ENCODE peak calls at places on chromosomes 16 and 17, in nine cellular contexts. W, O, L, H, J, T, P, A and S are unnamed samples.

GRCh38 chr17:6376901-6377300 is 58.0 kb downstream of the AIPL1 start:
- DNase-seq in P (no peak), L (no peak), J (no peak), A (no peak), W (no peak), O (no peak), T (no peak), H (no peak), S (no peak)

GRCh38 chr16:79328327-79329162 is 272.0 kb downstream of the MAF start:
- DNase-seq in T (no peak), W (no peak), P (no peak), A (no peak), O (peak; percentile 34), H (no peak), L (no peak), J (no peak), S (no peak)

GRCh38 chr17:69143683-69144231 is 2.1 kb upstream of the ABCA6 start:
- DNase-seq in L (no peak), J (no peak), O (no peak), W (no peak), P (no peak), H (no peak), A (no peak), T (no peak), S (no peak)

GRCh38 chr17:48037924-48038323 is 327 bp upstream of the COPZ2 start:
- DNase-seq in O (no peak), T (peak; percentile 66), A (no peak), H (no peak), W (no peak), L (no peak), P (no peak), J (no peak), S (no peak)

GRCh38 chr16:31298958-31299357 is 39.2 kb downstream of the ITGAM start:
- DNase-seq in A (no peak), P (no peak), L (no peak), O (no peak), W (no peak), H (peak; percentile 3), T (no peak), J (no peak), S (no peak)

GRCh38 chr16:715448-716249 is 731 bp downstream of the METRN start:
- DNase-seq in P (no peak), H (no peak), A (no peak), T (peak; percentile 49), J (peak; percentile 73), L (peak; percentile 28), O (no peak), W (peak; percentile 81), S (no peak)

GRCh38 chr16:5693426-5693825 is 595.8 kb upstream of the EEF2KMT start:
- DNase-seq in T (no peak), O (no peak), A (no peak), L (no peak), J (no peak), H (no peak), P (no peak), W (no peak), S (no peak)

GRCh38 chr16:17437142-17437720 is 33.5 kb downstream of the XYLT1 start:
- DNase-seq in W (no peak), L (no peak), O (no peak), P (no peak), A (no peak), J (no peak), T (no peak), H (no peak), S (no peak)

DNA sequence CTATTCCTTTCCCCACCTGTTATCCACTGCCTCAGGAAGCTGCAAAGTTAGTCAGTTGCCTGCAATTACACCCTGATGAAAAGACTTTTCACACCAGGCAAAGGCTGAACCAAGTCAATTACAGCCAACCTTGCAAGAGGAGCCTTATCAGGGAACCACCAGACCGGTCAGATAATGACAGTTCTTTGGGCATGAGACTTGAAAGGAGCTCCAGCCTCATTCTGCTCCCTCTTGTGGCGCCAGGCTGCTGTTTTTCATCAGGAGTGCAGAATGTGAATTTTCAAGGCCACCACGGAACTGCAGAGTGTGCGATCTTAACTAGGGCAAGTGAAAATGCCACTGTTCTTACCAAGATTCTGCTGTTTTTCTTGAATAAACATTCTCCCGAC is 22.5 kb downstream of the DNAI2 start:
- DNase-seq in W (peak; percentile 76), T (peak; percentile 76), J (peak; percentile 48), O (peak; percentile 29), L (no peak), A (no peak), P (peak; percentile 26), H (peak; percentile 73), S (no peak)
- TF ChIP-seq CTCF in W (peak; percentile 16), T (peak; percentile 71), J (peak; percentile 51), O (peak; percentile 26), L (peak; percentile 29), A (no peak), P (peak; percentile 32), H (peak; percentile 81), S (peak; percentile 55)

GRCh38 chr16:58678269-58678668 is 6.3 kb downstream of the SLC38A7 start:
- DNase-seq in J (no peak), T (no peak), A (no peak), O (no peak), W (no peak), L (no peak), H (no peak), P (no peak), S (no peak)

GRCh38 chr16:58684354-58685083 is at the start of gene SLC38A7:
- DNase-seq in J (peak; percentile 83), L (peak; percentile 81), A (peak; percentile 79), H (peak; percentile 85), T (peak; percentile 91), W (peak; percentile 93), O (peak; percentile 76), P (peak; percentile 86), S (peak; percentile 89)

GRCh38 chr16:58684001-58684353 is 593 bp downstream of the SLC38A7 start:
- DNase-seq in P (no peak), A (no peak), O (no peak), W (no peak), T (no peak), H (peak; percentile 22), L (no peak), J (no peak), S (no peak)

GRCh38 chr16:58679763-58680162 is 4.8 kb downstream of the SLC38A7 start:
- DNase-seq in H (no peak), W (no peak), P (no peak), A (no peak), T (no peak), J (no peak), L (no peak), O (no peak), S (no peak)

GRCh38 chr16:58678716-58679115 is 5.9 kb downstream of the SLC38A7 start:
- DNase-seq in P (no peak), J (no peak), O (peak; percentile 59), T (no peak), L (no peak), W (no peak), H (peak; percentile 23), A (no peak), S (no peak)
- TF ChIP-seq CTCF in P (no peak), J (no peak), O (peak; percentile 41), T (no peak), L (peak; percentile 18), W (peak; percentile 44), H (no peak), A (no peak), S (no peak)

GRCh38 chr16:10808218-10808617 is 10.4 kb downstream of the TVP23A start:
- DNase-seq in J (no peak), H (no peak), T (no peak), P (no peak), A (no peak), O (no peak), W (no peak), L (no peak), S (no peak)

GRCh38 chr16:10809706-10810105 is 8.9 kb downstream of the TVP23A start:
- DNase-seq in O (no peak), P (no peak), J (no peak), W (no peak), T (no peak), H (no peak), A (no peak), L (no peak), S (no peak)

GRCh38 chr16:10806698-10807097 is 11.9 kb downstream of the TVP23A start:
- DNase-seq in A (no peak), P (no peak), O (no peak), H (no peak), T (no peak), W (no peak), L (no peak), J (no peak), S (no peak)

GRCh38 chr16:10808850-10809249 is 9.7 kb downstream of the TVP23A start:
- DNase-seq in T (no peak), W (no peak), P (no peak), L (no peak), J (no peak), H (no peak), A (no peak), O (no peak), S (no peak)

DNA sequence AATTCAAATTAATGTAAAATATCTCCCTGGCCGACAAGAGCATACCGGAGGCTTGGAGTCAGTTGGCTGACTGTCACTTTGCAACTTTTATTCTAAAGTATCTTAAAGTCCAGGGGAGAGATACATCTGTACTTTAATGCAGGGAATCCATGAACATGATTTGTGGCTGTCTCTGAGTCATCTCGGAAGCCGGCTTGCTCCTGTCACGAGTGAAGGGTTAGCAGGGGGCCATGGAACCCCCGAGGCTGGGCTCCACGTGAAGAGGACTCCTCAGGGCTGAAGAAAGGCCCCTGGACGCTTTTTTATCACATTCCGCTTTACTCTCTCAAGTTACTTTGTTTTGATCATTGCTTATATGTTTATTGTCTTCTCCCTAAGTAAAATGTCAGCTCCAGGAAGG is 13.2 kb downstream of the TVP23A start:
- DNase-seq in H (no peak), W (no peak), O (no peak), A (no peak), J (no peak), L (no peak), P (no peak), T (no peak), S (no peak)
- TF ChIP-seq CTCF in H (no peak), W (no peak), O (no peak), A (no peak), J (no peak), L (no peak), P (no peak), T (no peak), S (no peak)

GRCh38 chr17:49217651-49218413 is 7.3 kb downstream of the ABI3 start:
- DNase-seq in W (peak; percentile 33), P (no peak), A (peak; percentile 71), H (no peak), J (no peak), O (no peak), L (peak; percentile 87), T (no peak), S (no peak)

GRCh38 chr17:49216953-49217650 is 6.6 kb downstream of the ABI3 start:
- DNase-seq in H (no peak), O (no peak), T (no peak), P (no peak), W (peak; percentile 40), J (no peak), A (no peak), L (no peak), S (no peak)

GRCh38 chr17:49218941-49219913 is 8.7 kb downstream of the ABI3 start:
- DNase-seq in T (peak; percentile 73), P (no peak), W (peak; percentile 61), L (peak; percentile 69), A (peak; percentile 83), O (no peak), J (no peak), H (no peak), S (no peak)

GRCh38 chr17:49223168-49223516 is 7.4 kb downstream of the PHOSPHO1 start:
- DNase-seq in A (no peak), L (no peak), P (no peak), J (no peak), H (no peak), O (no peak), T (no peak), W (no peak), S (no peak)

DNA sequence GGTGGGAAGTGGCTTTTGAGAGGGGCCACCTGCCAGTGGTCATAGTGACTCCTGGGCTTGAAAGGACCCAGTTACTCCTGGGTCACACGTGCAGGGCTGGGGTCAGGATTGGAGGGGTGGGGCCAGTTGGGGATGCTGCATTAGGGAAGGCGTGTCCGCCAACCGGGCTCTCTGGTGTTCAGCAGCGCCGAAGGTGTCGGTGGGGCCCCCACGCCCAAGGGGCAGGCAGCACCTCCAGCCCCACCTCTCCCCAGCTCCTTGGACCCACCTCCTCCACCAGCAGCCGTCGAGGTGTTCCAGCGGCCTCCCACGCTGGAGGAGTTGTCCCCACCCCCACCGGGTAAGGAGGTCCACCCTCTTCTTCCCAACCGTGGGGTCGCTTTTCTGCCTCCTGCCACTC is 9.5 kb downstream of the ABI3 start:
- DNase-seq in W (peak; percentile 34), L (no peak), J (no peak), O (no peak), H (no peak), A (no peak), P (no peak), T (no peak), S (no peak)
- TF ChIP-seq CTCF in W (no peak), L (no peak), J (no peak), O (no peak), H (no peak), A (no peak), P (no peak), T (no peak), S (no peak)